ENCODE peak calls at places on chromosome 14, in six cellular contexts. K is HepG2, S is K562, H is SK-N-SH, Y is H1, W is HCT116. T is an unnamed sample.

GRCh38 chr14:106210650-106211049 is 684.3 kb downstream of the TMEM121 start:
- DNase-seq in K (no peak), S (peak; percentile 30), H (no peak), Y (no peak), W (no peak), T (no peak)

GRCh38 chr14:85468815-85469214 is 61.1 kb upstream of the FLRT2 start:
- DNase-seq in K (peak; percentile 6), S (no peak), H (no peak), Y (no peak), W (no peak), T (no peak)

GRCh38 chr14:104714066-104714465 is 10.0 kb upstream of the ADSS1 start:
- DNase-seq in K (no peak), S (no peak), H (no peak), Y (no peak), W (no peak), T (no peak)

GRCh38 chr14:75812592-75812991 is 151.5 kb downstream of the TTLL5 start:
- DNase-seq in K (no peak), S (no peak), H (no peak), Y (no peak), W (no peak), T (no peak)

GRCh38 chr14:34858765-34859164 is 16.4 kb downstream of the BAZ1A start:
- DNase-seq in K (no peak), S (no peak), H (no peak), Y (no peak), W (no peak), T (no peak)

GRCh38 chr14:68796418-68797101 is 3.7 kb upstream of the ZFP36L1 start:
- DNase-seq in K (no peak), S (peak; percentile 38), H (no peak), Y (peak; percentile 60), W (no peak), T (no peak)

GRCh38 chr14:91897121-91897701 is 29.9 kb upstream of the TC2N start:
- DNase-seq in K (no peak), S (no peak), H (no peak), Y (no peak), W (no peak), T (peak; percentile 88)

GRCh38 chr14:36874396-36875138 is 212.9 kb downstream of the PAX9 start:
- DNase-seq in K (no peak), S (no peak), H (no peak), Y (no peak), W (no peak), T (peak; percentile 39)

GRCh38 chr14:53955671-53956426 is 776 bp downstream of the BMP4 start:
- DNase-seq in K (peak; percentile 37), S (no peak), H (no peak), Y (peak; percentile 84), W (no peak), T (peak; percentile 88)

GRCh38 chr14:85333313-85333712 is 196.6 kb upstream of the FLRT2 start:
- DNase-seq in K (no peak), S (no peak), H (no peak), Y (no peak), W (no peak), T (no peak)

GRCh38 chr14:23114669-23115491 is 4.2 kb downstream of the CEBPE start:
- DNase-seq in K (peak; percentile 52), S (no peak), H (peak; percentile 43), Y (no peak), W (peak; percentile 42), T (peak; percentile 15)

GRCh38 chr14:37047226-37047625 is 125.2 kb downstream of the SLC25A21 start:
- DNase-seq in K (no peak), S (no peak), H (no peak), Y (no peak), W (no peak), T (no peak)

GRCh38 chr14:53027031-53027430 is 76.2 kb upstream of the FERMT2 start:
- DNase-seq in K (no peak), S (no peak), H (no peak), Y (no peak), W (no peak), T (no peak)

GRCh38 chr14:54355698-54356097 is 41.1 kb upstream of the CDKN3 start:
- DNase-seq in K (no peak), S (no peak), H (no peak), Y (no peak), W (no peak), T (no peak)

GRCh38 chr14:56855891-56856461 is 45.7 kb upstream of the OTX2 start:
- DNase-seq in K (peak; percentile 8), S (peak; percentile 7), H (no peak), Y (peak; percentile 58), W (no peak), T (no peak)

GRCh38 chr14:102540310-102541028 is 30.9 kb upstream of the ANKRD9 start:
- DNase-seq in K (peak; percentile 80), S (no peak), H (peak; percentile 50), Y (no peak), W (no peak), T (no peak)

GRCh38 chr14:44162197-44162596 is 344.9 kb downstream of the FSCB start:
- DNase-seq in K (peak; percentile 33), S (no peak), H (no peak), Y (no peak), W (no peak), T (peak; percentile 29)

GRCh38 chr14:106844608-106845285 is 1318.4 kb downstream of the TMEM121 start:
- DNase-seq in K (peak; percentile 44), S (peak; percentile 4), H (peak; percentile 58), Y (no peak), W (no peak), T (peak; percentile 91)

GRCh38 chr14:74843653-74844052 is 32.3 kb downstream of the PROX2 start:
- DNase-seq in K (no peak), S (no peak), H (peak; percentile 59), Y (no peak), W (no peak), T (no peak)

GRCh38 chr14:50874842-50875241 is 3.0 kb downstream of the ABHD12B start:
- DNase-seq in K (peak; percentile 79), S (no peak), H (no peak), Y (no peak), W (no peak), T (peak; percentile 78)

GRCh38 chr14:50871223-50871622 is 630 bp upstream of the ABHD12B start:
- DNase-seq in K (no peak), S (no peak), H (no peak), Y (peak; percentile 46), W (no peak), T (no peak)

GRCh38 chr14:50871914-50872732 is at the start of gene ABHD12B:
- DNase-seq in K (no peak), S (no peak), H (peak; percentile 73), Y (peak; percentile 60), W (no peak), T (no peak)

GRCh38 chr14:50875359-50876090 is 3.7 kb downstream of the ABHD12B start:
- DNase-seq in K (peak; percentile 96), S (no peak), H (no peak), Y (no peak), W (no peak), T (no peak)
- TF ChIP-seq JUND in K (peak; percentile 34), S (no peak), H (no peak), Y (no peak), W (no peak), T (no peak)

GRCh38 chr14:93430889-93431670 is at the start of gene UNC79:
- DNase-seq in K (no peak), S (peak; percentile 11), H (peak; percentile 80), Y (peak; percentile 77), W (no peak), T (no peak)
- TF ChIP-seq JUND in K (no peak), S (no peak), H (no peak), Y (no peak), W (no peak), T (no peak)

DNA sequence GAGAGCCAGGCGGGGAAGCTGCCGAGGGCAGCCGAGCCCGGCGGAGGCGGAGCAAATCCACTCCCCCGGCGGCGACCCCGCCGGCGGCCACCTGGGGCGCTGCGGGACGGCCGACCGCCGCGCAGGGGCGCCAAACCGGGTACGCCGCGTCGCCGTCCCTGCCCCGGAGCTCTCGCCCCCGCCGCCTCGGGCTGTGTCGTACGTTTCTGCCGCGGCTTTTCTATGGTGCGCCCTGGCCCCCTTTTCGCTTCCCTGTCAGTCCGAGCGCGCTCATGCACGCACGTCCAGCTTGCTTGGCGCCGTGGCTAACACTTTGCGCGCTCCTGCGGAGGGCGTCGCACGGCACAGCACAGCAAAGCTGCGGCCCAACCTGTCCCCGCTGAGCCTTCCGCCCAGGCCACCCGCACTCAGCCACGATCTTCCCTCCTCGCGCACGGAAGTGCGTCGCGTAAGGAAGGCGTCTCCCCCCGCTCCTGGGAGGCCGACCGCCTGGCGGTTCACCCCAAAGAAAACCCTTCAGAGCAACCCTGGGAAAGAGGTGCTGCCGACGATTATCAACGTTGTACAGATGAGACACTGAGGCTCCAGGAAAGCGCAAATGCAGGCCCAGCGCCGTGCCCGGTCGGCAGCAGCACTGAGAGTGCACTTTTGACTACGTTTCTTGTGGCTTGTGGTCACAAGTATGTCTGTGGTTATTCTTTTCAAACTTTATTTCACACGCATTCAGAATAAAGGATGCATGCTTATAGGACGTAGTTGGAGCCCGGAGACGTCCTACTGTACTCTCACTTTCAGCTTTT is at the start of gene HECTD1:
- DNase-seq in K (peak; percentile 93), S (peak; percentile 90), H (peak; percentile 97), Y (peak; percentile 88), W (peak; percentile 67), T (peak; percentile 89)
- TF ChIP-seq JUND in K (peak; percentile 90), S (no peak), H (no peak), Y (peak; percentile 12), W (no peak), T (no peak)

DNA sequence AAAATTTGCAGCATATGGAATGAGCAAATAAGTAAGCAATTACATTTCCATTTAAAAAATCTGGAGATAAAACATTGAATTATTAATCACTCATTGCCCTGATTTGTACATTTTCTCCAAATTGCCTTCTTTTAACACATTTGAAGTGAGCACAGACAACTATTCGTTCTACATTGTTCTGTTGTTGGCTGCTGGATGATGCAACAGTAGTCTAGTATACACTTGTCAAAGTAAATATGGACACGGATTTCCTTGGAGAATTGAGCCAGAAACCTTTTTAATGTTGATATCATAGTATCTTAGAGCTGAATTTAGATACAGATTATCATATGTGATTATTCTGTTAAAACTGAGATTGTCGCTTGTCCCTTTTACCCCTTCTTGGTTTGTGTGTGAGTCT is 188.2 kb downstream of the FUT8 start:
- DNase-seq in K (no peak), S (no peak), H (no peak), Y (no peak), W (no peak), T (no peak)
- TF ChIP-seq JUND in K (no peak), S (no peak), H (no peak), Y (no peak), W (no peak), T (no peak)

GRCh38 chr14:55733609-55734008 is 153.6 kb downstream of the KTN1 start:
- DNase-seq in K (no peak), S (no peak), H (no peak), Y (no peak), W (no peak), T (no peak)

GRCh38 chr14:55730602-55731001 is 150.6 kb downstream of the KTN1 start:
- DNase-seq in K (no peak), S (no peak), H (no peak), Y (no peak), W (no peak), T (no peak)

GRCh38 chr14:55731881-55732498 is 152.0 kb downstream of the KTN1 start:
- DNase-seq in K (peak; percentile 16), S (peak; percentile 9), H (no peak), Y (peak; percentile 81), W (peak; percentile 12), T (peak; percentile 56)

GRCh38 chr14:55734731-55735130 is 154.7 kb downstream of the KTN1 start:
- DNase-seq in K (no peak), S (no peak), H (no peak), Y (no peak), W (no peak), T (no peak)

GRCh38 chr14:55731247-55731872 is 151.4 kb downstream of the KTN1 start:
- DNase-seq in K (no peak), S (no peak), H (no peak), Y (no peak), W (no peak), T (no peak)
- TF ChIP-seq JUND in K (no peak), S (no peak), H (no peak), Y (no peak), W (no peak), T (no peak)

T was measured in T47D.